ENCODE peak calls at places on chromosomes 12 and 14, in four cellular contexts. S is activated T-helper 1 cell treated with Interleukin-2 at 50 U/mL for 16 hours; E is AG10803; T is stimulated activated CD4-positive, alpha-beta T cell treated with anti-CD3 and anti-CD28 coated beads, TNF-alpha, amount 100 ng/mL, for 24 hours. D is an unnamed sample.

GRCh38 chr14:93765032-93765626 is 23.2 kb downstream of the PRIMA1 start:
- DNase-seq in T (no peak), S (no peak), E (no peak), D (no peak)

GRCh38 chr12:1907652-1908611 is 10.5 kb downstream of the CACNA2D4 start:
- DNase-seq in S (no peak), T (no peak), E (no peak), D (peak)

GRCh38 chr14:73743431-73743931 is 29.3 kb upstream of the PNMA1 start:
- DNase-seq in E (peak), T (no peak), S (peak), D (no peak)

GRCh38 chr14:88660056-88660455 is 97.2 kb downstream of the ZC3H14 start:
- DNase-seq in T (no peak), E (peak), S (no peak), D (peak)

GRCh38 chr12:122206111-122206881 is 2.8 kb downstream of the B3GNT4 start:
- DNase-seq in T (no peak), E (no peak), S (no peak), D (no peak)

GRCh38 chr12:50059440-50060119 is 2.2 kb downstream of the ASIC1 start:
- DNase-seq in E (no peak), T (peak), S (peak), D (no peak)

GRCh38 chr14:53591816-53592215 is 364.8 kb downstream of the BMP4 start:
- DNase-seq in E (peak), S (no peak), T (no peak), D (no peak)

GRCh38 chr12:113591480-113591971 is 119.9 kb upstream of the LHX5 start:
- DNase-seq in E (no peak), S (no peak), T (no peak), D (peak)

GRCh38 chr12:48105321-48105866 is 485 bp downstream of the SENP1 start:
- DNase-seq in T (peak), S (peak), E (no peak), D (no peak)

GRCh38 chr12:7127916-7128626 is 618 bp downstream of the RBP5 start:
- DNase-seq in E (no peak), T (no peak), S (no peak), D (no peak)